ENCODE peak calls at places on chromosomes 11 and 22, in six cellular contexts. V is fibroblast of lung, Y is bronchial epithelial cell, T is A549, M is thoracic aorta, A is psoas muscle. P is an unnamed sample.

GRCh38 chr11:94504689-94505293 is 7.5 kb upstream of the C11orf97 start:
- DNase-seq in T (peak; percentile 17), A (no peak), Y (peak; percentile 69), M (no peak), V (peak; percentile 41), P (peak; percentile 76)

GRCh38 chr22:40920526-40920925 is 30.7 kb upstream of the RBX1 start:
- DNase-seq in T (no peak), M (no peak), V (peak; percentile 18), A (no peak), Y (no peak), P (no peak)

GRCh38 chr11:117966908-117967307 is 19.3 kb upstream of the IL10RA start:
- DNase-seq in A (no peak), Y (no peak), V (no peak), M (no peak), T (no peak), P (no peak)

GRCh38 chr11:55697817-55698216 is 35.8 kb downstream of the OR4C6 start:
- DNase-seq in Y (no peak), M (no peak), A (no peak), V (no peak), T (no peak), P (no peak)

GRCh38 chr22:33116846-33117547 is 58.8 kb upstream of the SYN3 start:
- DNase-seq in M (no peak), A (no peak), T (no peak), V (no peak), Y (peak; percentile 83), P (peak; percentile 10)

GRCh38 chr11:108914981-108915380 is 250.1 kb downstream of the DDX10 start:
- DNase-seq in M (no peak), V (no peak), Y (no peak), A (no peak), T (no peak), P (peak; percentile 59)

GRCh38 chr22:50548046-50548912 is 2.6 kb downstream of the KLHDC7B start:
- DNase-seq in T (no peak), Y (no peak), V (no peak), A (no peak), M (no peak), P (no peak)

GRCh38 chr22:29079218-29079901 is 6.5 kb downstream of the KREMEN1 start:
- DNase-seq in T (no peak), Y (no peak), M (no peak), A (no peak), V (peak; percentile 36), P (no peak)

GRCh38 chr22:39087881-39088687 is 9.0 kb upstream of the APOBEC3H start:
- DNase-seq in T (no peak), Y (no peak), M (no peak), V (no peak), A (no peak), P (no peak)

GRCh38 chr22:37639070-37639760 is at the start of gene SH3BP1:
- DNase-seq in V (peak; percentile 21), A (peak; percentile 62), T (no peak), Y (no peak), M (no peak), P (no peak)

GRCh38 chr11:5234390-5234834 is at the start of gene HBD:
- DNase-seq in Y (no peak), A (no peak), T (no peak), M (no peak), V (peak; percentile 55), P (peak; percentile 26)

GRCh38 chr11:122023614-122024250 is 92.3 kb downstream of the BLID start:
- DNase-seq in M (no peak), V (no peak), A (no peak), T (no peak), Y (no peak), P (no peak)
- TF ChIP-seq CTCF in M (peak; percentile 26), V (no peak), A (no peak), T (peak; percentile 12), Y (no peak), P (peak; percentile 14)

GRCh38 chr11:9386901-9387300 is 2.4 kb downstream of the IPO7 start:
- DNase-seq in M (no peak), V (no peak), T (no peak), Y (no peak), A (no peak), P (no peak)

GRCh38 chr11:9386086-9386485 is 1.6 kb downstream of the IPO7 start:
- DNase-seq in Y (peak; percentile 16), M (no peak), V (peak; percentile 21), A (no peak), T (no peak), P (no peak)

GRCh38 chr11:9380773-9381172 is 3.7 kb upstream of the IPO7 start:
- DNase-seq in Y (no peak), T (no peak), A (no peak), V (no peak), M (no peak), P (no peak)

GRCh38 chr11:9385288-9385902 is 943 bp downstream of the IPO7 start:
- DNase-seq in M (no peak), V (no peak), Y (peak; percentile 40), A (no peak), T (peak; percentile 43), P (no peak)

DNA sequence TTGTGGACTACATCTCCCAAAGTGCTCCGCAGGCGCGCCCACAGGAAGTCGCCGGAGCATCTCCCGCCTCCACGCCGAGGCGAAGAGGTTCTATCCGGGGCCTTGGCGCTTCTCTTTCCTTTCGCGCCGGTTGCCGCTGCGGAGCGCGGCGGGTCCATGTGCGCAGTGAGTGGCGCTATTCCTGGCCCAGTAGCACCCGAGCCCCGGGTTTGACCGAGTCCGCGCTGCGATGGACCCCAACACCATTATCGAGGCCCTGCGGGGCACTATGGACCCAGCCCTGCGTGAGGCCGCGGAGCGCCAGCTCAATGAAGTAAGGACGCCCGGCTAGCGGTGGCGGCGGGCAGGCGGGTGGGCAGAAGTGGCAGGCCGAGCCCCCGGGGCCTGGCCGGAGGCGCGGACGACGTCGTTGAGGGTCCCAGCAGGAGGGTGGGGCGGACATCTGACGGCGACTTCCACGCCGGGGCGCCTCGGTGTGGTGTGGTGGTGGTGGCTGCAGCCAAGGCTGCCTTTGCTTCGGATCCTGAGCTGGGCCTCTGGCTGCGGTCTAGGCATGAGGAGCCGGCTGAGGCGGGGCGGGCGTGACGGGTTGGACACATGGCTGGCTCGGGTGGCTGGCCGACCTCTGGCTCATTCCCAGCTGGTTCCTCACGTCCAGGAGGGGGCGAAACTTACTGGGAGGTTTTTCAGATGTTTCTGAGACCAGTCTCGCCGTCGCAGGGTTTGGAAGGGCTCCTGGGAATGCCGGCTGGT is at the start of gene IPO7:
- DNase-seq in M (peak; percentile 63), V (peak; percentile 92), T (peak; percentile 90), Y (peak; percentile 81), A (peak; percentile 92), P (peak; percentile 92)
- TF ChIP-seq CTCF in M (peak; percentile 29), V (peak; percentile 33), T (peak; percentile 29), Y (peak; percentile 40), A (peak; percentile 33), P (peak; percentile 40)

GRCh38 chr11:73376803-73377629 is 817 bp downstream of the RELT start:
- DNase-seq in Y (peak; percentile 74), V (peak; percentile 77), A (peak; percentile 71), T (peak; percentile 82), M (peak; percentile 51), P (peak; percentile 73)

GRCh38 chr11:73374130-73374529 is 2.1 kb upstream of the RELT start:
- DNase-seq in T (no peak), V (no peak), A (no peak), Y (no peak), M (no peak), P (no peak)

GRCh38 chr11:73376168-73376802 is at the start of gene RELT:
- DNase-seq in A (peak; percentile 90), T (peak; percentile 89), Y (peak; percentile 75), V (peak; percentile 87), M (peak; percentile 20), P (peak; percentile 93)

GRCh38 chr11:73375830-73376167 is 400 bp upstream of the RELT start:
- DNase-seq in A (no peak), T (no peak), M (no peak), V (no peak), Y (no peak), P (no peak)

GRCh38 chr11:73372371-73372993 is 3.7 kb upstream of the RELT start:
- DNase-seq in M (no peak), V (no peak), Y (peak; percentile 21), T (peak; percentile 58), A (no peak), P (no peak)
- TF ChIP-seq CTCF in M (peak; percentile 15), V (peak; percentile 9), Y (peak; percentile 29), T (no peak), A (peak; percentile 18), P (peak; percentile 10)

DNA sequence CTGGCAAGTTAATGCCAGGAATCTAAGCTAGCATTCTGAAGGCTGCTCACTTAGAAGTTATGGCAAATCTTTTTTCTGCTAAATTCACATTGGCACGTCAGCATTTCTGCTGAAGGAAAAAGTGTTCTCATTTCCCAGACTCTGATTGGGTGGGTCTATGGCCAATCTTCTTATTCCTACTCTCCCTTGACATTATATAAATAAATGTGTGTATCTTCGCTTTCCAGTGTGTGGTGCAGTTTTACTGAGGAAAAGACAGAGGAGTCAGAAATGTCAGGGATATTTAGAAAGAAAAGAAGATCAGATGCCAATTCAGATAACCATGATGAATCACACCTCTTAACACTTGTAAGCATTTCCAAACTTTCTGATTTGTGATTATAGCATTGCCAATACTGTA is 3.2 kb upstream of the BDNF start:
- DNase-seq in T (no peak), Y (peak; percentile 37), M (no peak), A (no peak), V (peak; percentile 72), P (peak; percentile 50)
- TF ChIP-seq CTCF in T (peak; percentile 36), Y (no peak), M (no peak), A (no peak), V (no peak), P (no peak)

GRCh38 chr11:11987503-11988022 is 20.9 kb downstream of the DKK3 start:
- DNase-seq in Y (peak; percentile 35), T (no peak), A (no peak), V (peak; percentile 89), M (no peak), P (peak; percentile 59)
- TF ChIP-seq CTCF in Y (peak; percentile 16), T (peak; percentile 23), A (peak; percentile 4), V (peak; percentile 54), M (peak; percentile 37), P (peak; percentile 52)

GRCh38 chr11:20315800-20316199 is 47.7 kb upstream of the HTATIP2 start:
- DNase-seq in T (no peak), V (no peak), M (no peak), Y (no peak), A (no peak), P (no peak)
- TF ChIP-seq CTCF in T (no peak), V (no peak), M (no peak), Y (no peak), A (no peak), P (no peak)

DNA sequence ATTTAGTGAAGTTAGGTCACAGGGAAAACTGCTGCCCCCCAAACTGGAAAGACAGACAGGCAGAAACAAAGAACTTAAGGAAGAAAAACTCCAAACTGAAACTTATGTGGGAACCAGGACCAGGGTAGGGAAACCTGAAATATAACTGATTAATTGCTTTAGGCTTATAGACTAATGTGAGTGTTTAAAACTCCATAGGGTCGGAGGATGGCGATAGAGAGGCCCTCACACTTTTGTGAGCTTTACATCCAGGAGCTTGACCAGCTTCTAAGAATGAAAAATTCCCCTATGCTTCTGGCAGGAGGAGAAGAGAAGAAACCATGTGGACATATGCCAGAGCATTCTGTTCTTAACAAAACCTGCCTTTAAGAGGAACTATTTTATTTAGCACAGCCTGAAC is 598.6 kb downstream of the NELL1 start:
- DNase-seq in T (no peak), M (no peak), V (no peak), Y (no peak), A (no peak), P (no peak)
- TF ChIP-seq CTCF in T (no peak), M (no peak), V (no peak), Y (no peak), A (no peak), P (no peak)